ENCODE peak calls at places on chromosomes 13 and 19, in nine cellular contexts. I is gastrocnemius medialis, T is pancreas, D is psoas muscle, U is ovary, S is cardiac muscle cell, V is fibroblast of the aortic adventitia, O is fibroblast of pulmonary artery, J is retinal pigment epithelial cell. F is an unnamed sample.

GRCh38 chr19:37977992-37978391 is 71.0 kb downstream of the SIPA1L3 start:
- DNase-seq in I (no peak), O (peak), V (peak), S (peak), J (no peak), U (no peak), T (no peak), D (no peak), F (peak)

GRCh38 chr13:102877285-102877684 is 31.5 kb downstream of the ERCC5 start:
- DNase-seq in V (peak), T (no peak), S (peak), J (no peak), I (no peak), U (no peak), O (peak), D (peak), F (no peak)

GRCh38 chr19:13744179-13744578 is 20.1 kb upstream of the MRI1 start:
- DNase-seq in J (no peak), O (no peak), U (no peak), T (no peak), I (no peak), D (no peak), V (no peak), S (no peak), F (no peak)

GRCh38 chr13:108595416-108596257 is 33.8 kb upstream of the MYO16 start:
- DNase-seq in O (no peak), V (no peak), D (no peak), J (no peak), S (no peak), U (no peak), I (no peak), T (no peak), F (no peak)

GRCh38 chr13:107476068-107476467 is 739.3 kb downstream of the LIG4 start:
- DNase-seq in S (no peak), T (no peak), D (no peak), O (no peak), V (peak), I (no peak), U (no peak), J (no peak), F (no peak)

GRCh38 chr13:110770678-110771077 is 57.2 kb downstream of the ING1 start:
- DNase-seq in D (no peak), T (no peak), S (no peak), V (no peak), J (no peak), I (no peak), O (no peak), U (no peak), F (no peak)

GRCh38 chr19:1474011-1474764 is 4.8 kb downstream of the C19orf25 start:
- DNase-seq in O (no peak), T (no peak), I (no peak), V (peak), J (no peak), D (peak), S (no peak), U (peak), F (no peak)

GRCh38 chr19:48724796-48725753 is 5.5 kb upstream of the MAMSTR start:
- DNase-seq in D (peak), T (peak), U (peak), V (peak), O (peak), S (peak), J (no peak), I (no peak), F (peak)

GRCh38 chr13:46388846-46389245 is 1.8 kb upstream of the RUBCNL start:
- DNase-seq in T (no peak), S (no peak), D (no peak), J (no peak), V (no peak), O (no peak), U (no peak), I (no peak), F (no peak)

GRCh38 chr13:23918208-23918607 is 20.9 kb upstream of the C1QTNF9B start:
- DNase-seq in T (no peak), O (no peak), V (no peak), U (no peak), I (no peak), S (no peak), J (no peak), D (no peak), F (peak)

GRCh38 chr19:48239582-48240141 is 16.1 kb downstream of the CARD8 start:
- DNase-seq in J (no peak), S (no peak), U (no peak), I (peak), V (peak), D (peak), T (no peak), O (no peak), F (peak)

GRCh38 chr13:112873851-112874750 is 94.9 kb upstream of the MCF2L start:
- DNase-seq in T (peak), U (peak), D (peak), O (peak), S (peak), I (peak), J (no peak), V (peak), F (peak)

GRCh38 chr13:104810242-104810641 is 1725.2 kb downstream of the EFNB2 start:
- DNase-seq in T (no peak), U (no peak), O (no peak), V (no peak), J (no peak), I (no peak), D (no peak), S (no peak), F (no peak)

GRCh38 chr19:18775586-18776287 is 15.4 kb downstream of the COMP start:
- DNase-seq in J (no peak), O (peak), S (peak), U (peak), I (no peak), V (peak), D (no peak), T (no peak), F (peak)

GRCh38 chr19:679418-680286 is 3.5 kb downstream of the FSTL3 start:
- DNase-seq in U (peak), V (peak), S (peak), D (peak), O (peak), T (peak), I (no peak), J (peak), F (peak)

GRCh38 chr19:39372047-39372802 is 18.7 kb downstream of the PAF1 start:
- DNase-seq in I (peak), D (peak), J (peak), T (peak), U (peak), V (peak), O (peak), S (peak), F (peak)

GRCh38 chr13:87661471-87661870 is 9.7 kb upstream of the SLITRK5 start:
- DNase-seq in D (no peak), U (no peak), J (no peak), S (no peak), I (no peak), O (peak), T (no peak), V (no peak), F (no peak)

GRCh38 chr19:32168606-32169005 is 176.8 kb upstream of the ZNF507 start:
- DNase-seq in T (no peak), I (no peak), J (no peak), O (no peak), D (no peak), S (no peak), U (no peak), V (no peak), F (no peak)

GRCh38 chr19:3784607-3785463 is 1.3 kb downstream of the MATK start:
- DNase-seq in J (no peak), O (no peak), T (no peak), D (no peak), I (no peak), S (no peak), V (no peak), U (no peak), F (no peak)

GRCh38 chr19:13381827-13382632 is 124.2 kb downstream of the CACNA1A start:
- DNase-seq in O (peak), I (no peak), U (no peak), V (peak), S (peak), D (no peak), J (no peak), T (no peak), F (no peak)

GRCh38 chr19:7152568-7152967 is 83.1 kb downstream of the ZNF557 start:
- DNase-seq in J (no peak), V (no peak), S (peak), O (no peak), U (no peak), D (no peak), I (no peak), T (no peak), F (no peak)

DNA sequence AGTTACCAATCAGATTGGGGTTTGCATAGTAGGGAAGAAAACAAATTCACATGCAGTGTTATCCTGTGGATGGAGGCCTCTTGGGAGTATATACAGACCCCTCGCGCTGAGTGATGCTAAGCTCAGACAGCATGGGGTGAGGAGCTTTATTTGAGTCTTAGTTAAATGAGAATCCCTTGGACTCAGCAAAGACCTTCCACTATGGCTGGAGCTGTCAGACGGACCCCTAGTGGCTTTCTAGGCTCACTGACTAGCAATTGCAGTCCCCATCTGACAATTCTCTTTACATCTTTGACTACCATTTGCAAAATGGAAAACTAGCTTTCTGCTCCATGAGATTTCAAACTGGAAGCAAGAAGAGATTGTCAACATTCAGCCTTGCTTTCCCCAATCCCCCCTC is 90.4 kb downstream of the STOML3 start:
- DNase-seq in J (no peak), V (no peak), D (no peak), S (no peak), O (no peak), T (no peak), I (no peak), U (no peak), F (no peak)
- TF ChIP-seq CTCF in J (peak), V (peak), D (no peak), S (peak), O (peak), T (no peak), I (no peak), U (no peak), F (no peak)

DNA sequence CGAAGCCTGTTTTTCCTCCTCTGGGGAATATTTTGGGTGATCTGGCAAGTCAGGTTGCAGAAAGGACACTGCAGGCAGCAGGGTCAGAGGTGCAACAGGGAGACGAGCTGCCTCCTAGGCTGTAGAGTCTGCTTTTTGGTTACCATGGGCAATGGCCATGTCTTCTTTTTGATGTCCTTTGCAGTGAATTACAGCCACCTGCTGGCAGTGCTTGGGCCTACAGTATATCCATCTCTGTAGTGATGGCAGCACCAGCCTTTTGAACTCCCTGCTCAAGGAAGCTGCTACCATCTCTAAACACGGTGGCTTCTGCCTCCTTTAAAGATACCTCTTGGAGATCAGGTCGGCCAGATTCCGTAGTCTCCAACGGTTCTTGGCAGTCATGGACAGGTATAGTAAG is 73.9 kb downstream of the WTIP start:
- DNase-seq in J (no peak), I (no peak), T (no peak), D (no peak), O (peak), V (peak), S (peak), U (no peak), F (peak)
- TF ChIP-seq CTCF in J (peak), I (no peak), T (no peak), D (peak), O (peak), V (peak), S (peak), U (no peak), F (peak)

GRCh38 chr19:44764975-44765948 is 12.4 kb upstream of the CBLC start:
- DNase-seq in T (no peak), D (no peak), O (peak), I (no peak), U (no peak), S (no peak), J (no peak), V (no peak), F (no peak)
- TF ChIP-seq CTCF in T (no peak), D (no peak), O (no peak), I (no peak), U (no peak), S (no peak), J (no peak), V (no peak), F (no peak)

GRCh38 chr13:27083183-27083582 is 88.4 kb downstream of the USP12 start:
- DNase-seq in V (no peak), I (no peak), O (no peak), D (no peak), S (no peak), T (no peak), U (no peak), J (no peak), F (no peak)

GRCh38 chr13:27079421-27079958 is 92.1 kb downstream of the USP12 start:
- DNase-seq in D (no peak), T (no peak), V (peak), S (peak), O (peak), U (no peak), J (peak), I (no peak), F (peak)

GRCh38 chr13:27080018-27080948 is 91.3 kb downstream of the USP12 start:
- DNase-seq in V (no peak), D (no peak), U (no peak), O (no peak), T (no peak), S (no peak), I (no peak), J (no peak), F (no peak)

GRCh38 chr13:27082325-27082724 is 89.3 kb downstream of the USP12 start:
- DNase-seq in I (no peak), J (no peak), T (no peak), S (peak), V (peak), D (no peak), U (no peak), O (no peak), F (no peak)

DNA sequence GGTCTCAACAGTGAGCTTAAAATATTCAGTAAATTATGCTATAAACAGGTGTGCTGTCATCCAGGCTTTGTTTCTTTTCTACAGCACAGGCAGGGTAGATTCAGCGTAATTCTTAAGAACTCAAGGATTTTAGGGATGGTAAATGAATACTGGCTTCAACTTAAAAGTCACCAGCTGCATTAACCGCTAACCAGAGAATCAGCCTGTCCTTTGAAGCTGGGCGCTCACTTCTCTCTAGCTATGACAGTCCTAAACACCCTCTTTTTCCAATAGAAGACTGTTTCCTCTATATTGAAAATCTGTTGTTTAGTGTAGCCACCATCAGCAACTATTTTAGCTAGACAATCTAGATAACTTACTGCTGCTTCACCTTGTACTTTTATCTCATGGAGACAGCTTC is 89.7 kb downstream of the USP12 start:
- DNase-seq in O (no peak), J (no peak), U (no peak), T (no peak), D (no peak), I (no peak), S (no peak), V (no peak), F (no peak)
- TF ChIP-seq CTCF in O (no peak), J (no peak), U (no peak), T (no peak), D (no peak), I (no peak), S (no peak), V (no peak), F (no peak)

DNA sequence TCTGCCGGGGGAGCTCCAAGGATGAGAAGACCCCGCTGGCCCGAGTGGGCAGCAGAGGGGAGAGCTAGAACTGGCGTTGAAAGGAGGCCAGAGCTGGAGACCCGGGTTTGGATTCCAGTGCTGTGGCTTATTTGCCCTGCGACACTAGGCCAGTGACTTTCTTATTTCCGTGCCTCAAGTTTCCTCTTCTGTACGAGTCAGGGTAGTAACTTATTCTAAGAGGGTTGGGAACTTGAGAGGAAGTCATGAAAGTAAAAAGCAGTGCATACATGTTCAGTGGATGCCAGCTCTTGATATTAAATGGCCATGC is 670 bp downstream of the FAM32A start:
- DNase-seq in J (no peak), D (no peak), S (no peak), U (no peak), V (no peak), O (no peak), T (no peak), I (no peak), F (no peak)
- TF ChIP-seq CTCF in J (no peak), D (peak), S (peak), U (peak), V (peak), O (peak), T (no peak), I (peak), F (peak)